ENCODE peak calls at places on chromosome 5, in five cellular contexts. G is dorsolateral prefrontal cortex, A is K562, O is astrocyte of the cerebellum, S is kidney. W is an unnamed sample.

GRCh38 chr5:132777209-132778069 is at the start of gene SEPTIN8:
- DNase-seq in G (no peak), O (no peak), S (peak), A (peak), W (no peak)

GRCh38 chr5:155024015-155024414 is 10.5 kb downstream of the KIF4B start:
- DNase-seq in A (no peak), O (no peak), G (no peak), S (no peak), W (no peak)

GRCh38 chr5:83914199-83914598 is 193.5 kb upstream of the HAPLN1 start:
- DNase-seq in S (no peak), A (no peak), O (no peak), G (no peak), W (no peak)

GRCh38 chr5:144566747-144567415 is 396.2 kb downstream of the KCTD16 start:
- DNase-seq in O (no peak), G (no peak), S (no peak), A (no peak), W (no peak)

GRCh38 chr5:138503487-138504270 is 38.4 kb downstream of the EGR1 start:
- DNase-seq in A (peak), G (no peak), O (peak), S (no peak), W (no peak)

GRCh38 chr5:108529381-108529780 is 147.5 kb upstream of the FBXL17 start:
- DNase-seq in O (no peak), A (no peak), G (no peak), S (no peak), W (no peak)

GRCh38 chr5:14932902-14933475 is 61.4 kb upstream of the ANKH start:
- DNase-seq in O (no peak), A (no peak), S (no peak), G (no peak), W (no peak)

GRCh38 chr5:173592050-173592669 is 24.3 kb downstream of the BOD1 start:
- DNase-seq in G (no peak), S (no peak), O (no peak), A (peak), W (no peak)

GRCh38 chr5:108989761-108990392 is 242.2 kb downstream of the FER start:
- DNase-seq in S (no peak), G (no peak), O (no peak), A (no peak), W (no peak)

GRCh38 chr5:177367323-177367848 is 9.7 kb downstream of the RGS14 start:
- DNase-seq in A (no peak), O (no peak), G (no peak), S (no peak), W (no peak)
- TF ChIP-seq CTCF in A (peak), O (no peak), G (no peak), S (no peak), W (peak)

DNA sequence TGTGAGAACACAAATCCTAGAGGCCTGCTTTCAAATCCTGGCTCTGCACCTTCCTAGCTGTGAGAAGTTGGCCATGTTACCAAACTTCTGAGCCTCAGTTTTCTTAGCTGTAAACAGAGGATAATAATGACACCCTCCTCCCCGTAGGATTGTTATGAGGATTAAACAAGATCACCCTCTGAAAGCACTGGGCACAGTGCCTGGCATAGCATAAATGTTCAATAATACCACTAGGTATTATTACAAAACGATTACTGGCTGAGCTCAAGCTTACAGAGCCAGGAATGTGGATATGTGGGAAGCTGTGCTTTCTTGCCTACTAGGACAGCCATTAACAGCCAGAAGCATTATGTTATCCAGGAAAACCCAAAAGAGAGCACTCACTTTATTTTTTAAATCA is 30.8 kb upstream of the POU4F3 start:
- DNase-seq in O (no peak), A (no peak), G (no peak), S (no peak), W (no peak)
- H3K4me3 ChIP-seq in O (no peak), A (no peak), G (no peak), S (no peak), W (no peak)

GRCh38 chr5:41519801-41520200 is 9.4 kb upstream of the PLCXD3 start:
- DNase-seq in S (no peak), G (no peak), O (no peak), A (no peak), W (no peak)

GRCh38 chr5:41522193-41522786 is 11.9 kb upstream of the PLCXD3 start:
- DNase-seq in G (no peak), O (no peak), A (no peak), S (no peak), W (no peak)

GRCh38 chr5:41526699-41527098 is 16.3 kb upstream of the PLCXD3 start:
- DNase-seq in G (no peak), O (no peak), A (no peak), S (no peak), W (no peak)

GRCh38 chr5:41527201-41527779 is 16.9 kb upstream of the PLCXD3 start:
- DNase-seq in G (peak), A (peak), O (peak), S (no peak), W (peak)

GRCh38 chr5:41524174-41524573 is 13.8 kb upstream of the PLCXD3 start:
- DNase-seq in O (no peak), G (no peak), A (no peak), S (no peak), W (no peak)
- TF ChIP-seq CTCF in O (no peak), G (peak), A (no peak), S (peak), W (peak)

GRCh38 chr5:141175933-141176332 is 1.7 kb upstream of the PCDHB8 start:
- DNase-seq in O (no peak), G (no peak), S (no peak), A (no peak), W (no peak)

DNA sequence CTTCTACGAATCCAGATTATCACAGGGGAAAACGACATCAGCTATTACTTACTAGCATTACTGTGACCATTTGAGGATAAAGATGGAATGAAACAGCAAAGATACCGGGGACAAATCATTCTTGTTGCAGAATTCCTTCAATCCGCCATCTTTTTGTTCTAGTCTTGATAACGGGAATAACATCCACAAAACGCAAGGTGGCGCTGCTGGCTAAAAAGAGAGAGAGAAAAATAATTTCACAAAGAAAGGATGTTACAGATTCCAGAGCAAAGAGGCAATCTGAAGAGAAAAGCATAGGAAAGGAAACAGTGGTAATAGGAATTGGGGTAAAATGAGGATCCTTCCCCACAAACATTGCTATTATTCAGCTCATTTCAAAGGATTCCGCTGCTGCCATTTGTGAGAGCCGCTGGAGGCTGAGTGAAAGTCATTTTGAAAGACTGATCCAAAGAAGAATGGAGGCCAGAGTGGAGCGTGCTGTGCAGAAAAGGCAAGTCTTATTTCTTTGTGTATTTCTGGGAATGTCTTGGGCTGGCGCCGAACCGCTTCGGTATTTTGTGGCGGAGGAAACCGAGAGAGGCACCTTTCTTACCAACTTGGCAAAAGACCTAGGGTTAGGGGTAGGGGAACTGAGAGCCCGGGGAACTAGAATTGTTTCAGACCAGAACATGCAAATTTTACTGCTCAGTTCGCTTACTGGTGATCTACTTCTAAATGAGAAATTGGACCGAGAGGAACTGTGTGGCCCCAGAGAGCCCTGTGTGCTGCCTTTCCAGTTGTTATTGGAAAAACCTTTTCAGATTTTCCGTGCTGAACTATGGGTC is at the start of gene PCDHB7:
- DNase-seq in O (no peak), A (peak), S (no peak), G (no peak), W (no peak)
- H3K4me3 ChIP-seq in O (no peak), A (no peak), S (peak), G (peak), W (no peak)